ENCODE peak calls at places on chromosomes 13 and 19, in eight cellular contexts. M is GM12865, Y is fibroblast of lung, W is pancreas, B is PC-3, D is BE2C, E is body of pancreas, V is glutamatergic neuron. L is an unnamed sample.

GRCh38 chr13:52850396-52851152 is 2.1 kb upstream of the PCDH8 start:
- DNase-seq in D (peak), V (peak), W (peak), Y (peak), E (peak), M (peak), B (peak), L (peak)

GRCh38 chr13:44758595-44759221 is 182.6 kb upstream of the TSC22D1 start:
- DNase-seq in W (no peak), Y (peak), D (no peak), E (peak), B (peak), M (no peak), V (no peak), L (no peak)

GRCh38 chr19:53553865-53554791 is 16.2 kb downstream of the ZNF331 start:
- DNase-seq in M (peak), B (peak), W (peak), V (peak), E (peak), D (peak), Y (peak), L (peak)

GRCh38 chr19:39212377-39212742 is 8.3 kb upstream of the SYCN start:
- DNase-seq in V (peak), Y (peak), W (no peak), B (peak), D (no peak), E (peak), M (peak), L (peak)

GRCh38 chr13:76621726-76622125 is 264.5 kb downstream of the KCTD12 start:
- DNase-seq in E (no peak), D (no peak), Y (peak), W (no peak), B (no peak), V (no peak), M (no peak), L (no peak)

GRCh38 chr13:99585609-99586008 is 84.3 kb downstream of the TM9SF2 start:
- DNase-seq in B (no peak), Y (no peak), M (no peak), E (no peak), V (no peak), D (no peak), W (no peak), L (no peak)

GRCh38 chr13:80430561-80430960 is 89.6 kb upstream of the SPRY2 start:
- DNase-seq in D (no peak), E (no peak), M (no peak), Y (peak), W (no peak), V (no peak), B (peak), L (no peak)

GRCh38 chr13:38687246-38688229 is 661 bp downstream of the FREM2 start:
- DNase-seq in E (peak), Y (peak), D (no peak), M (no peak), B (no peak), W (peak), V (peak), L (peak)

GRCh38 chr13:113918981-113919646 is 54.8 kb downstream of the C13orf46 start:
- DNase-seq in D (no peak), W (peak), Y (no peak), B (no peak), V (no peak), E (no peak), M (no peak), L (no peak)

GRCh38 chr19:55165952-55166529 is 372 bp downstream of the DNAAF3 start:
- DNase-seq in Y (peak), D (peak), M (peak), E (peak), V (peak), W (peak), B (peak), L (peak)

GRCh38 chr13:98182589-98182988 is 5.5 kb upstream of the RNF113B start:
- DNase-seq in B (no peak), W (no peak), M (no peak), E (no peak), Y (no peak), V (no peak), D (no peak), L (no peak)

GRCh38 chr19:17841810-17842662 is 5.7 kb downstream of the JAK3 start:
- DNase-seq in B (peak), V (peak), E (peak), Y (peak), M (peak), W (peak), D (peak), L (peak)

GRCh38 chr19:16293133-16294085 is 31.2 kb upstream of the KLF2 start:
- DNase-seq in B (peak), W (peak), E (peak), V (no peak), D (no peak), M (no peak), Y (peak), L (no peak)

GRCh38 chr13:111152836-111153235 is 37.7 kb downstream of the ARHGEF7 start:
- DNase-seq in V (no peak), D (no peak), B (no peak), E (no peak), M (no peak), Y (no peak), W (no peak), L (no peak)

GRCh38 chr19:16153582-16154336 is 10.3 kb downstream of the HSH2D start:
- DNase-seq in V (no peak), Y (no peak), D (peak), W (no peak), E (no peak), M (peak), B (peak), L (no peak)

GRCh38 chr13:30730526-30730925 is 4.8 kb upstream of the ALOX5AP start:
- DNase-seq in V (peak), B (no peak), W (no peak), M (no peak), D (peak), E (no peak), Y (no peak), L (no peak)

GRCh38 chr13:106573855-106574254 is 5.9 kb upstream of the ARGLU1 start:
- DNase-seq in W (no peak), E (no peak), M (no peak), D (no peak), Y (peak), V (no peak), B (no peak), L (no peak)

GRCh38 chr13:80873589-80873988 is 532.7 kb upstream of the SPRY2 start:
- DNase-seq in V (no peak), B (peak), M (peak), W (no peak), D (no peak), E (no peak), Y (no peak), L (peak)

GRCh38 chr13:88097541-88097940 is 426.4 kb downstream of the SLITRK5 start:
- DNase-seq in M (no peak), D (no peak), W (no peak), E (no peak), B (no peak), Y (no peak), V (no peak), L (no peak)

DNA sequence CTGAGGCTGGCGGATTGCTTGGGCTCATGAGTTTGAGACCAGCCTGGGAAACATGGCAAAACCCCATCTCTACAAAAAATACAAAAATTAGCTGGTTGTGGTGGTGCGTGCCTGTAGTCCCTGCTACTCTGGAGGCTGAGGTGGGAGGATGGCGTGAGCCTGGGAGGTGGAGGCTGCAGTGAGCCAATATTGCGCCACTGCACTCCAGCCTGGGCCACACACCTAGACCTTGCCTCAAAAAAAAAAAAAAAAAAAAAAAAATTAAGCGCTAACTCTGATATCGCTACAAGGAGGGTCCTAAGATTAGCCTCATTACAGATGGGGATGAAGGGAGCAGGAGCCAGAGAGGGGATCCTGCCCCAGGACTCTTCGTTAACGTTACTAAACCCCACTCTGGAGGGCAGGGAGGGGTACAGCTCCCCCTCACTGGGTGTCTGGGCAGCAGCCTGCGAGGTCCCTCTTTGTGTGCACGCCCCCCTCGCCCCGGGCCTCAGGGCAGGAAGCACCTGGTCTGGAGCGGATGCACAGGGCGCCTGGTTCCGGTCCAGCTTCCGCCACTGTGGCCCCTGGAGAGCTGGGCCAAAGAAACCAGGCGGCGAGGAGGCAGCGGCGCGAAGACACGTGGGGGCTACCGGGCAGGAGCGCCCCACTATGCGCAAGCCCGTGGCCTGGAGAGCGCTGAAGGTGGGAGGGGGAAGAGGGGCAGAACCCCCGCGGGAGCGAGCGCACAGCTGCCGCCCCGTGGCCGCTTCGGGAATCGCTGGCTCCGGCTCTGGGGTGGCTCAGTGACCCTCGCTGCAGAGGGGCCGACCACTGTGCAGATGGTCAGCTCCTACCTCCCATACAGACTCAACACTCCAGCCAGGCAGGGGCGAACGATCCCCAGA is 1.5 kb upstream of the LYL1 start:
- DNase-seq in Y (no peak), V (peak), B (peak), E (no peak), W (peak), D (peak), M (peak), L (peak)
- TF ChIP-seq CTCF in Y (peak), V (peak), B (peak), E (peak), W (peak), D (peak), M (peak), L (peak)

GRCh38 chr13:112903606-112904195 is 65.3 kb upstream of the MCF2L start:
- DNase-seq in B (no peak), M (no peak), Y (no peak), V (no peak), E (no peak), W (no peak), D (no peak), L (no peak)
- TF ChIP-seq CTCF in B (no peak), M (no peak), Y (no peak), V (no peak), E (no peak), W (no peak), D (no peak), L (no peak)

GRCh38 chr13:73275163-73275562 is 216.4 kb downstream of the KLF5 start:
- DNase-seq in E (no peak), V (no peak), D (no peak), M (no peak), W (no peak), B (no peak), Y (no peak), L (no peak)
- TF ChIP-seq CTCF in E (no peak), V (no peak), D (no peak), M (no peak), W (no peak), B (no peak), Y (no peak), L (no peak)

GRCh38 chr19:41307954-41308449 is 2.0 kb upstream of the CCDC97 start:
- DNase-seq in W (no peak), E (no peak), M (no peak), D (no peak), V (no peak), B (no peak), Y (no peak), L (no peak)
- TF ChIP-seq CTCF in W (no peak), E (no peak), M (no peak), D (no peak), V (no peak), B (no peak), Y (no peak), L (no peak)

GRCh38 chr19:51809787-51810186 is 14.8 kb downstream of the FPR3 start:
- DNase-seq in E (no peak), D (no peak), W (no peak), Y (no peak), M (no peak), V (no peak), B (peak), L (no peak)

GRCh38 chr19:51807925-51808324 is 13.0 kb downstream of the FPR3 start:
- DNase-seq in M (no peak), V (no peak), W (no peak), Y (no peak), E (no peak), B (peak), D (no peak), L (no peak)

GRCh38 chr19:51811344-51811743 is 16.4 kb downstream of the FPR3 start:
- DNase-seq in W (peak), D (no peak), E (no peak), B (no peak), Y (no peak), M (no peak), V (no peak), L (no peak)

GRCh38 chr19:51808333-51808986 is 13.5 kb downstream of the FPR3 start:
- DNase-seq in V (no peak), M (no peak), E (no peak), D (no peak), B (peak), Y (peak), W (no peak), L (no peak)

DNA sequence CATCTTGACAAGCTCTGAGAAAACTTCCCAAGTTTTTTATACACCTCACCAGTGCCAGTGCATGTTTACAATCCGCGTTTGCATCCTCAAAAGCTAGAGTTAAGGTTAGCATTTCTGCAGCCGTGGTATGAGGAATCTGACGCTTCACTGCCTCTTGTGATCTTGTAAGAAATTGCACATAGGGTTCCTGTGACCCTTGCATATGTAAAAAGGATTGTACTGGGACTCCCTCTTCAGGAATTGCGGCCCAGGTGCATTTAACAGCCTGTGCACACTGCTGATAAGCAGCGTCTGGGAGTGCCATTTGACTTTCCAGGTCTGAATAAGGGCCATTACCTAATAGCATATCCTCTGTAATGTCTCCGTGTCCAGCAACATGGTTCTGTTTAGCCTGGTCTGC is 15.3 kb downstream of the FPR3 start:
- DNase-seq in E (no peak), V (no peak), M (no peak), D (no peak), Y (no peak), B (peak), W (no peak), L (no peak)
- TF ChIP-seq CTCF in E (no peak), V (no peak), M (no peak), D (peak), Y (no peak), B (peak), W (no peak), L (no peak)

GRCh38 chr19:5892772-5893275 is 10.8 kb downstream of the NDUFA11 start:
- DNase-seq in E (no peak), W (no peak), B (no peak), V (no peak), D (no peak), M (no peak), Y (no peak), L (no peak)
- TF ChIP-seq CTCF in E (no peak), W (no peak), B (peak), V (peak), D (no peak), M (no peak), Y (no peak), L (no peak)

GRCh38 chr13:105202384-105202783 is 1333.1 kb downstream of the EFNB2 start:
- DNase-seq in W (no peak), D (peak), M (peak), E (no peak), Y (peak), V (no peak), B (peak), L (no peak)
- TF ChIP-seq CTCF in W (peak), D (peak), M (peak), E (peak), Y (peak), V (peak), B (peak), L (peak)

GRCh38 chr13:101514100-101514499 is 61.6 kb downstream of the ITGBL1 start:
- DNase-seq in B (no peak), M (no peak), E (no peak), Y (no peak), D (no peak), W (no peak), V (no peak), L (no peak)

GRCh38 chr13:101512650-101513049 is 60.2 kb downstream of the ITGBL1 start:
- DNase-seq in V (no peak), B (peak), E (no peak), Y (no peak), M (no peak), W (no peak), D (no peak), L (no peak)

GRCh38 chr13:101516262-101516661 is 63.8 kb downstream of the ITGBL1 start:
- DNase-seq in M (no peak), Y (no peak), B (no peak), W (no peak), E (no peak), V (no peak), D (no peak), L (no peak)

GRCh38 chr13:101515504-101515903 is 63.0 kb downstream of the ITGBL1 start:
- DNase-seq in B (no peak), E (no peak), Y (no peak), D (no peak), V (no peak), W (no peak), M (no peak), L (no peak)

GRCh38 chr13:101514695-101515275 is 62.3 kb downstream of the ITGBL1 start:
- DNase-seq in B (peak), E (peak), V (no peak), M (peak), Y (peak), D (peak), W (no peak), L (peak)
- TF ChIP-seq CTCF in B (peak), E (peak), V (peak), M (peak), Y (peak), D (peak), W (peak), L (peak)

DNA sequence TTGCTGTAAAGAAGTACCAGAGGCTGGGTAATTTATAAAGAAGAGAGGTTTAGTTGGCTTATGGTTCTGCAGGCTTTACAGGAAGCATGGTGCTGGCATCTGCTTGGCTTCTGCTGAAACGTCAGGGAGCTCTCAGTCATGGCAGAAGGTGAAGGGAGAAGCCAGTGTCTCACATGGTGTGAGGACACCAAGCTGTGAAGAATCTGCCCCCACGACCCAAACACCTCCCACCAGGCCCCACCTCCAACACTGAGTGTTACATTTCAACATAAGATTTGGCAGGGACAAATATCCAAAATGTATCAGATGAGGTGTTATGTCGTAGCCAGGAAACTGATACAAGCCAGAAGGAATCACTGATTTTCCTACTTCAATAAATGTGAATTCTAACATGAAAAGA is 136.5 kb downstream of the CYSLTR2 start:
- DNase-seq in B (no peak), W (no peak), E (no peak), Y (no peak), D (no peak), M (no peak), V (no peak), L (no peak)
- TF ChIP-seq CTCF in B (no peak), W (no peak), E (no peak), Y (no peak), D (no peak), M (no peak), V (no peak), L (no peak)

GRCh38 chr19:10467104-10467706 is 36.0 kb downstream of the KEAP1 start:
- DNase-seq in V (no peak), W (no peak), E (no peak), M (no peak), B (no peak), D (no peak), Y (no peak), L (no peak)

GRCh38 chr19:10474962-10475451 is 28.1 kb downstream of the KEAP1 start:
- DNase-seq in V (no peak), W (no peak), B (no peak), E (no peak), D (no peak), Y (no peak), M (no peak), L (no peak)

GRCh38 chr19:10473192-10473591 is 30.0 kb downstream of the KEAP1 start:
- DNase-seq in M (no peak), B (no peak), E (peak), V (no peak), D (no peak), W (no peak), Y (no peak), L (no peak)

GRCh38 chr19:10468133-10468532 is 35.0 kb downstream of the KEAP1 start:
- DNase-seq in W (no peak), B (no peak), D (no peak), Y (no peak), M (no peak), E (no peak), V (no peak), L (no peak)

DNA sequence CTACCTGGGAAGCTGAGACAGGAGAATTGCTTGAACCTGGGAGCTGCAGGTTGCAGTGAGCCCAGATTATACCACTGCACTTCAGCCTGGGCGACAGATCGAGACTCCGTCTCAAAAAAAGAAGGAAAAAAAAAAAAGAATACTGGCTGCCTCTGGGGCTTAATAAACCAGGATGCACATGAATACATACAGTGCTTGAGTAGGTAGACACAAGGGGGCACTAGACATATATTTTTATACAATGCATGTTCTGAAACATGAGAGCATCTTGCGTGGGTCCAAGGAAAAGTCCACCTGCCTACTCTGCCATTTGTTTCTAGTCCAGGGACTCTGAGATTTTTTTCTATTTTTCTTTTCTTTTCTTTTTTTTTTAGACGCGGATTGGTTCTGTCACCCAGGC is 31.2 kb downstream of the KEAP1 start:
- DNase-seq in V (no peak), D (no peak), B (peak), Y (peak), M (peak), E (no peak), W (no peak), L (no peak)
- TF ChIP-seq CTCF in V (peak), D (peak), B (peak), Y (peak), M (peak), E (peak), W (peak), L (peak)

L was measured in GM13976.